ENCODE peak calls at places on chromosomes 4 and X, in seven cellular contexts. M is stimulated activated effector memory CD8-positive, alpha-beta T cell treated with anti-CD3 and anti-CD28 coated beads, Interleukin-12 subunit alpha, Interleukin-12 subunit beta, amount 100 ng/mL, for 72 hours; E is adipocyte; L is upper lobe of left lung; T is stimulated activated CD4-positive, alpha-beta T cell treated with anti-CD3 and anti-CD28 coated beads, Interleukin-12 subunit alpha, Interleukin-12 subunit beta, amount 100 ng/mL, for 4 hours; A is fibroblast of the aortic adventitia; K is NCI-H1105. C is an unnamed sample.

GRCh38 chr4:101651778-101652177 is 138.8 kb upstream of the BANK1 start:
- DNase-seq in M (no peak), E (peak), L (no peak), T (no peak), A (no peak), K (no peak), C (no peak)

GRCh38 chrX:152635941-152636340 is 1.8 kb upstream of the GABRQ start:
- DNase-seq in M (no peak), E (peak), L (no peak), T (no peak), A (peak), K (peak), C (no peak)

GRCh38 chr4:152458801-152459302 is 77.0 kb downstream of the FBXW7 start:
- DNase-seq in M (peak), E (peak), L (no peak), T (no peak), A (peak), K (no peak), C (no peak)

GRCh38 chrX:150365051-150365952 is 2.2 kb downstream of the MAMLD1 start:
- DNase-seq in M (peak), E (peak), L (peak), T (peak), A (peak), K (peak), C (peak)

GRCh38 chr4:123127218-123127617 is 204.8 kb upstream of the NUDT6 start:
- DNase-seq in M (no peak), E (peak), L (no peak), T (no peak), A (peak), K (no peak), C (no peak)

GRCh38 chr4:22553560-22553959 is 37.7 kb upstream of the ADGRA3 start:
- DNase-seq in M (no peak), E (no peak), L (no peak), T (no peak), A (no peak), K (no peak), C (no peak)

GRCh38 chr4:48970471-48970921 is 15.6 kb upstream of the CWH43 start:
- DNase-seq in M (no peak), E (no peak), L (no peak), T (no peak), A (peak), K (no peak), C (no peak)

GRCh38 chrX:20254712-20255299 is 11.9 kb downstream of the RPS6KA3 start:
- DNase-seq in M (no peak), E (peak), L (no peak), T (no peak), A (peak), K (no peak), C (no peak)

GRCh38 chrX:68163446-68163845 is 269.8 kb downstream of the OPHN1 start:
- DNase-seq in M (no peak), E (peak), L (no peak), T (no peak), A (peak), K (no peak), C (no peak)

GRCh38 chr4:168856312-168856711 is 153.7 kb downstream of the CBR4 start:
- DNase-seq in M (no peak), E (peak), L (no peak), T (no peak), A (peak), K (no peak), C (no peak)

GRCh38 chr4:169707958-169708643 is 49.6 kb downstream of the HPF1 start:
- DNase-seq in M (no peak), E (no peak), L (no peak), T (no peak), A (peak), K (no peak), C (no peak)

GRCh38 chrX:118347131-118347530 is 1.2 kb downstream of the WDR44 start:
- DNase-seq in M (no peak), E (peak), L (no peak), T (no peak), A (peak), K (no peak), C (no peak)

GRCh38 chrX:128807367-128807766 is 715.9 kb downstream of the SMARCA1 start:
- DNase-seq in M (no peak), E (no peak), L (no peak), T (no peak), A (no peak), K (no peak), C (no peak)

GRCh38 chrX:43559643-43560042 is 96.5 kb upstream of the MAOA start:
- DNase-seq in M (peak), E (peak), L (no peak), T (peak), A (peak), K (peak), C (no peak)

GRCh38 chrX:133412246-133412645 is 3.0 kb downstream of the GPC4 start:
- DNase-seq in M (no peak), E (peak), L (no peak), T (no peak), A (peak), K (no peak), C (no peak)

GRCh38 chr4:54661686-54662085 is 3.9 kb downstream of the KIT start:
- DNase-seq in M (no peak), E (peak), L (no peak), T (no peak), A (peak), K (no peak), C (no peak)

GRCh38 chr4:74649193-74649592 is 145.1 kb downstream of the BTC start:
- DNase-seq in M (no peak), E (no peak), L (no peak), T (no peak), A (no peak), K (no peak), C (no peak)

GRCh38 chrX:40007136-40007535 is 90.6 kb downstream of the BCOR start:
- DNase-seq in M (no peak), E (no peak), L (no peak), T (no peak), A (no peak), K (no peak), C (no peak)

GRCh38 chr4:141636077-141636770 is at the start of gene IL15:
- DNase-seq in M (peak), E (peak), L (peak), T (peak), A (peak), K (peak), C (peak)

GRCh38 chr4:149845643-149846208 is 30.1 kb upstream of the IQCM start:
- DNase-seq in M (no peak), E (no peak), L (no peak), T (no peak), A (no peak), K (peak), C (no peak)

GRCh38 chr4:90165883-90166282 is 38.7 kb downstream of the CCSER1 start:
- DNase-seq in M (no peak), E (no peak), L (no peak), T (no peak), A (no peak), K (no peak), C (no peak)

GRCh38 chrX:122055450-122055849 is 1008.0 kb downstream of the GLUD2 start:
- DNase-seq in M (no peak), E (peak), L (no peak), T (no peak), A (no peak), K (no peak), C (no peak)

GRCh38 chr4:165715989-165716388 is 157.0 kb upstream of the TLL1 start:
- DNase-seq in M (no peak), E (no peak), L (no peak), T (no peak), A (peak), K (no peak), C (no peak)

GRCh38 chr4:185821029-185821419 is 9.0 kb upstream of the SORBS2 start:
- DNase-seq in M (no peak), E (no peak), L (peak), T (no peak), A (no peak), K (no peak), C (no peak)

GRCh38 chr4:845836-846251 is 19.9 kb upstream of the CPLX1 start:
- DNase-seq in M (no peak), E (no peak), L (peak), T (no peak), A (peak), K (no peak), C (no peak)

GRCh38 chr4:110503588-110504435 is 27.9 kb downstream of the ENPEP start:
- DNase-seq in M (no peak), E (peak), L (no peak), T (no peak), A (peak), K (no peak), C (no peak)

GRCh38 chrX:104343408-104344129 is 88.8 kb upstream of the ESX1 start:
- DNase-seq in M (peak), E (peak), L (no peak), T (peak), A (peak), K (peak), C (no peak)